ENCODE peak calls at places on chromosomes 16 and 17, in seven cellular contexts. S is stimulated activated CD8-positive, alpha-beta memory T cell treated with anti-CD3 and anti-CD28 coated beads, Interleukin-7, amount 100 ng/mL, for 24 hours; O is tibial artery; B is uterus; I is mammary epithelial cell; P is T-helper 17 cell; U is stimulated activated CD4-positive, alpha-beta T cell treated with anti-CD3 and anti-CD28 coated beads, Interleukin-15, amount 100 ng/mL, for 24 hours. X is an unnamed sample.

GRCh38 chr17:82120148-82120547 is 22.1 kb upstream of the FASN start:
- DNase-seq in I (no peak), B (no peak), U (peak; percentile 38), O (no peak), S (no peak), P (no peak), X (no peak)

GRCh38 chr17:20706752-20707372 is 127.3 kb downstream of the CDRT15L2 start:
- DNase-seq in S (no peak), B (no peak), U (no peak), P (no peak), O (no peak), I (peak; percentile 23), X (no peak)

GRCh38 chr17:31758646-31759045 is 100.4 kb downstream of the COPRS start:
- DNase-seq in B (no peak), S (no peak), I (no peak), O (no peak), P (no peak), U (no peak), X (no peak)

GRCh38 chr17:73941919-73942530 is 261.5 kb upstream of the RPL38 start:
- DNase-seq in O (no peak), S (no peak), B (no peak), U (no peak), P (no peak), I (no peak), X (no peak)

GRCh38 chr17:33973491-33973890 is 281.6 kb upstream of the CCL2 start:
- DNase-seq in O (no peak), I (no peak), B (no peak), P (no peak), S (no peak), U (no peak), X (no peak)

GRCh38 chr17:9862949-9863348 is 37.2 kb downstream of the GLP2R start:
- DNase-seq in U (no peak), I (no peak), S (no peak), P (no peak), B (no peak), O (no peak), X (no peak)

GRCh38 chr16:70482624-70483023 is 28.2 kb downstream of the FCSK start:
- DNase-seq in S (no peak), B (no peak), U (no peak), I (peak; percentile 13), O (no peak), P (no peak), X (no peak)

GRCh38 chr17:27494192-27495091 is 38.2 kb downstream of the KSR1 start:
- DNase-seq in I (peak; percentile 51), S (no peak), B (peak; percentile 43), U (no peak), O (peak; percentile 92), P (no peak), X (peak; percentile 77)